ENCODE peak calls at places on chromosomes 2 and 18, in four cellular contexts. One of them, this sample, is unnamed.

GRCh38 chr18:22067109-22067508 is 102.3 kb upstream of the GATA6 start:
- DNase-seq in mucosa of descending colon: no peak
- DNase-seq in cerebellar cortex: no peak
- DNase-seq in HCEC 1CT: no peak
- DNase-seq in this sample: no peak

GRCh38 chr2:61750624-61751023 is 103.2 kb downstream of the FAM161A start:
- DNase-seq in HCEC 1CT: peak; percentile 21
- DNase-seq in mucosa of descending colon: no peak
- DNase-seq in cerebellar cortex: no peak
- DNase-seq in this sample: no peak

GRCh38 chr2:240235149-240235803 is 94.8 kb upstream of the OTOS start:
- DNase-seq in HCEC 1CT: no peak
- DNase-seq in cerebellar cortex: no peak
- DNase-seq in mucosa of descending colon: no peak
- DNase-seq in this sample: no peak

GRCh38 chr2:214465386-214466146 is 54.7 kb downstream of the VWC2L start:
- DNase-seq in HCEC 1CT: peak; percentile 81
- DNase-seq in mucosa of descending colon: no peak
- DNase-seq in cerebellar cortex: no peak
- DNase-seq in this sample: no peak

GRCh38 chr2:58879834-58880233 is 638.7 kb upstream of the FANCL start:
- DNase-seq in HCEC 1CT: no peak
- DNase-seq in cerebellar cortex: no peak
- DNase-seq in mucosa of descending colon: no peak
- DNase-seq in this sample: no peak

GRCh38 chr2:240130393-240131195 is 5.5 kb downstream of the COPS9 start:
- DNase-seq in HCEC 1CT: no peak
- DNase-seq in cerebellar cortex: no peak
- DNase-seq in mucosa of descending colon: no peak
- DNase-seq in this sample: no peak

GRCh38 chr18:46628206-46628605 is 28.8 kb downstream of the LOXHD1 start:
- DNase-seq in HCEC 1CT: no peak
- DNase-seq in cerebellar cortex: no peak
- DNase-seq in mucosa of descending colon: no peak
- DNase-seq in this sample: no peak

GRCh38 chr2:65605427-65606058 is 173.1 kb upstream of the SPRED2 start:
- DNase-seq in mucosa of descending colon: no peak
- DNase-seq in HCEC 1CT: no peak
- DNase-seq in cerebellar cortex: no peak
- DNase-seq in this sample: no peak

GRCh38 chr2:54872783-54873182 is 149.3 kb downstream of the EML6 start:
- DNase-seq in HCEC 1CT: no peak
- DNase-seq in cerebellar cortex: no peak
- DNase-seq in mucosa of descending colon: no peak
- DNase-seq in this sample: no peak

GRCh38 chr2:86787701-86788100 is 3.0 kb downstream of the CD8A start:
- DNase-seq in HCEC 1CT: no peak
- DNase-seq in cerebellar cortex: no peak
- DNase-seq in mucosa of descending colon: no peak
- DNase-seq in this sample: no peak

GRCh38 chr2:188695953-188696352 is 278.2 kb upstream of the COL3A1 start:
- DNase-seq in cerebellar cortex: no peak
- DNase-seq in HCEC 1CT: peak; percentile 74
- DNase-seq in mucosa of descending colon: no peak
- DNase-seq in this sample: no peak

GRCh38 chr2:11809586-11810236 is 63.3 kb downstream of the LPIN1 start:
- DNase-seq in cerebellar cortex: no peak
- DNase-seq in mucosa of descending colon: no peak
- DNase-seq in HCEC 1CT: no peak
- DNase-seq in this sample: no peak

GRCh38 chr2:25159947-25160346 is 8.4 kb downstream of the POMC start:
- DNase-seq in HCEC 1CT: no peak
- DNase-seq in mucosa of descending colon: no peak
- DNase-seq in cerebellar cortex: no peak
- DNase-seq in this sample: no peak

GRCh38 chr2:36473230-36473629 is 117.7 kb downstream of the CRIM1 start:
- DNase-seq in HCEC 1CT: no peak
- DNase-seq in cerebellar cortex: no peak
- DNase-seq in mucosa of descending colon: no peak
- DNase-seq in this sample: no peak

GRCh38 chr2:46268196-46268595 is 29.0 kb upstream of the EPAS1 start:
- DNase-seq in HCEC 1CT: no peak
- DNase-seq in mucosa of descending colon: no peak
- DNase-seq in cerebellar cortex: no peak
- DNase-seq in this sample: no peak

GRCh38 chr2:24359701-24360049 is 661 bp downstream of the ITSN2 start:
- DNase-seq in cerebellar cortex: peak; percentile 43
- DNase-seq in mucosa of descending colon: peak; percentile 75
- DNase-seq in HCEC 1CT: no peak
- DNase-seq in this sample: peak; percentile 52

GRCh38 chr2:186486651-186487647 is 889 bp downstream of the ZC3H15 start:
- DNase-seq in cerebellar cortex: peak; percentile 23
- DNase-seq in mucosa of descending colon: no peak
- DNase-seq in HCEC 1CT: peak; percentile 8
- DNase-seq in this sample: no peak

GRCh38 chr2:64838817-64839216 is 150.4 kb upstream of the SLC1A4 start:
- DNase-seq in cerebellar cortex: no peak
- DNase-seq in mucosa of descending colon: peak; percentile 51
- DNase-seq in HCEC 1CT: peak; percentile 95
- DNase-seq in this sample: no peak

GRCh38 chr2:46876741-46877384 is 38.7 kb downstream of the MCFD2 start:
- DNase-seq in cerebellar cortex: peak; percentile 85
- DNase-seq in mucosa of descending colon: peak; percentile 45
- DNase-seq in HCEC 1CT: peak; percentile 76
- DNase-seq in this sample: peak; percentile 37

GRCh38 chr2:240502430-240503121 is 55.2 kb downstream of the ANKMY1 start:
- DNase-seq in cerebellar cortex: no peak
- DNase-seq in mucosa of descending colon: no peak
- DNase-seq in HCEC 1CT: no peak
- DNase-seq in this sample: peak; percentile 21

GRCh38 chr18:37378616-37379015 is 187.0 kb downstream of the CELF4 start:
- DNase-seq in HCEC 1CT: no peak
- DNase-seq in mucosa of descending colon: no peak
- DNase-seq in cerebellar cortex: no peak
- DNase-seq in this sample: no peak

GRCh38 chr18:8932866-8933265 is 169.6 kb upstream of the NDUFV2 start:
- DNase-seq in cerebellar cortex: no peak
- DNase-seq in HCEC 1CT: no peak
- DNase-seq in mucosa of descending colon: no peak
- DNase-seq in this sample: no peak

GRCh38 chr18:52822160-52822559 is 482.2 kb downstream of the DCC start:
- DNase-seq in cerebellar cortex: peak; percentile 97
- DNase-seq in mucosa of descending colon: no peak
- DNase-seq in HCEC 1CT: no peak
- DNase-seq in this sample: no peak

GRCh38 chr2:215624423-215624829 is 188.6 kb upstream of the FN1 start:
- DNase-seq in cerebellar cortex: no peak
- DNase-seq in mucosa of descending colon: no peak
- DNase-seq in HCEC 1CT: peak; percentile 99
- DNase-seq in this sample: no peak

GRCh38 chr2:202149155-202149762 is 76.2 kb downstream of the KIAA2012 start:
- DNase-seq in mucosa of descending colon: peak; percentile 14
- DNase-seq in HCEC 1CT: no peak
- DNase-seq in cerebellar cortex: peak; percentile 70
- DNase-seq in this sample: no peak